ENCODE peak calls at places on chromosomes 7 and 10, in four cellular contexts. G is WTC11, F is HepG2, V is K562. P is an unnamed sample.

GRCh38 chr10:17190602-17191001 is 10.9 kb downstream of the TRDMT1 start:
- DNase-seq in G (no peak), F (no peak), V (no peak), P (no peak)

GRCh38 chr7:151865070-151865670 is 11.7 kb downstream of the PRKAG2 start:
- DNase-seq in G (no peak), F (no peak), V (no peak), P (no peak)

GRCh38 chr10:46545861-46546590 is 10.4 kb downstream of the GPRIN2 start:
- DNase-seq in G (peak; percentile 7), F (no peak), V (no peak), P (no peak)

GRCh38 chr10:132641966-132642731 is 104.6 kb downstream of the INPP5A start:
- DNase-seq in G (no peak), F (no peak), V (no peak), P (no peak)

GRCh38 chr10:7264313-7264741 is 146.5 kb downstream of the SFMBT2 start:
- DNase-seq in G (no peak), F (no peak), V (no peak), P (no peak)

GRCh38 chr7:149321978-149322541 is 60.1 kb downstream of the ZNF783 start:
- DNase-seq in G (no peak), F (no peak), V (peak; percentile 62), P (no peak)

GRCh38 chr7:1950623-1951523 is 280.8 kb downstream of the ELFN1 start:
- DNase-seq in G (no peak), F (no peak), V (peak; percentile 65), P (no peak)

GRCh38 chr10:99849525-99849924 is 67.1 kb downstream of the ABCC2 start:
- DNase-seq in G (no peak), F (peak; percentile 85), V (no peak), P (no peak)

GRCh38 chr10:121708921-121709625 is 110.8 kb upstream of the FGFR2 start:
- DNase-seq in G (peak; percentile 27), F (no peak), V (no peak), P (no peak)

GRCh38 chr7:7696458-7697119 is 21.8 kb downstream of the RPA3 start:
- DNase-seq in G (no peak), F (peak; percentile 43), V (no peak), P (no peak)

GRCh38 chr10:71877818-71878217 is 26.8 kb upstream of the PSAP start:
- DNase-seq in G (no peak), F (no peak), V (no peak), P (no peak)

GRCh38 chr7:155450828-155451521 is 7.0 kb upstream of the EN2 start:
- DNase-seq in G (no peak), F (no peak), V (no peak), P (no peak)

GRCh38 chr10:93821051-93821772 is 63.5 kb downstream of the LGI1 start:
- DNase-seq in G (no peak), F (peak; percentile 14), V (peak; percentile 9), P (no peak)

GRCh38 chr10:106780593-106781088 is 383.9 kb downstream of the SORCS1 start:
- DNase-seq in G (no peak), F (no peak), V (peak; percentile 0), P (no peak)

GRCh38 chr10:103856497-103857175 is 1.3 kb upstream of the SH3PXD2A start:
- DNase-seq in G (no peak), F (peak; percentile 19), V (no peak), P (no peak)

GRCh38 chr10:70052462-70053211 is at the start of gene MACROH2A2:
- DNase-seq in G (peak; percentile 77), F (peak; percentile 63), V (peak; percentile 13), P (peak; percentile 80)

GRCh38 chr10:24958701-24959392 is 6.4 kb upstream of the PRTFDC1 start:
- DNase-seq in G (no peak), F (no peak), V (peak; percentile 78), P (no peak)

GRCh38 chr7:82345886-82346285 is 97.7 kb downstream of the CACNA2D1 start:
- DNase-seq in G (no peak), F (no peak), V (no peak), P (no peak)

GRCh38 chr7:103995554-103995953 is 6.1 kb upstream of the RELN start:
- DNase-seq in G (no peak), F (no peak), V (no peak), P (no peak)

GRCh38 chr10:70602665-70603438 is at the start of gene PRF1:
- DNase-seq in G (no peak), F (peak; percentile 12), V (peak; percentile 65), P (no peak)

GRCh38 chr10:92567952-92568600 is 5.8 kb downstream of the IDE start:
- DNase-seq in G (no peak), F (no peak), V (no peak), P (no peak)

GRCh38 chr7:70044064-70044463 is 445.8 kb downstream of the AUTS2 start:
- DNase-seq in G (peak; percentile 16), F (no peak), V (no peak), P (peak; percentile 53)

GRCh38 chr10:131238669-131239280 is 72.7 kb downstream of the TCERG1L start:
- DNase-seq in G (no peak), F (no peak), V (no peak), P (no peak)

GRCh38 chr7:64312826-64313225 is 935 bp upstream of the ZNF736 start:
- DNase-seq in G (no peak), F (no peak), V (no peak), P (no peak)

GRCh38 chr7:36627836-36628235 is 96.5 kb downstream of the AOAH start:
- DNase-seq in G (no peak), F (no peak), V (no peak), P (no peak)

GRCh38 chr10:29163746-29164145 is 125.1 kb upstream of the LYZL1 start:
- DNase-seq in G (no peak), F (no peak), V (no peak), P (no peak)

GRCh38 chr7:22443370-22444180 is 56.4 kb downstream of the STEAP1B start:
- DNase-seq in G (no peak), F (peak; percentile 95), V (peak; percentile 54), P (no peak)

GRCh38 chr7:28533731-28534531 is 121.6 kb downstream of the CREB5 start:
- DNase-seq in G (no peak), F (no peak), V (no peak), P (no peak)

GRCh38 chr10:96306516-96306915 is 2.3 kb downstream of the DNTT start:
- DNase-seq in G (no peak), F (no peak), V (no peak), P (no peak)

GRCh38 chr7:140738280-140738679 is 41.8 kb downstream of the NDUFB2 start:
- DNase-seq in G (no peak), F (no peak), V (no peak), P (no peak)

GRCh38 chr7:22481726-22482125 is 18.3 kb downstream of the STEAP1B start:
- DNase-seq in G (no peak), F (no peak), V (no peak), P (no peak)

GRCh38 chr10:1935912-1936311 is 198.6 kb upstream of the ADARB2 start:
- DNase-seq in G (no peak), F (no peak), V (no peak), P (no peak)

GRCh38 chr7:85528581-85528980 is 341.7 kb upstream of the SEMA3D start:
- DNase-seq in G (no peak), F (no peak), V (no peak), P (no peak)

GRCh38 chr7:80608292-80608691 is 30.1 kb upstream of the CD36 start:
- DNase-seq in G (no peak), F (no peak), V (no peak), P (no peak)

GRCh38 chr10:22002531-22003110 is 909 bp downstream of the DNAJC1 start:
- DNase-seq in G (no peak), F (peak; percentile 21), V (peak; percentile 56), P (peak; percentile 18)

GRCh38 chr7:135232087-135232486 is 1.6 kb upstream of the STRA8 start:
- DNase-seq in G (no peak), F (no peak), V (peak; percentile 40), P (no peak)

GRCh38 chr7:114820993-114821945 is 100.6 kb upstream of the MDFIC start:
- DNase-seq in G (no peak), F (no peak), V (no peak), P (no peak)

GRCh38 chr10:69807122-69807521 is 5.4 kb downstream of the COL13A1 start:
- DNase-seq in G (no peak), F (no peak), V (no peak), P (no peak)

GRCh38 chr7:94700926-94701554 is 45.1 kb upstream of the SGCE start:
- DNase-seq in G (no peak), F (peak; percentile 76), V (no peak), P (no peak)

GRCh38 chr7:124840435-124840834 is 74.8 kb upstream of the GPR37 start:
- DNase-seq in G (no peak), F (peak; percentile 7), V (peak; percentile 11), P (no peak)
- TF ChIP-seq ELF4 in G (no peak), F (no peak), V (no peak), P (no peak)

GRCh38 chr7:106114735-106115383 is 2.7 kb upstream of the SYPL1 start:
- DNase-seq in G (no peak), F (no peak), V (no peak), P (no peak)
- TF ChIP-seq ELF4 in G (no peak), F (no peak), V (no peak), P (no peak)

GRCh38 chr10:112793197-112793921 is 156.7 kb upstream of the TCF7L2 start:
- DNase-seq in G (no peak), F (no peak), V (no peak), P (no peak)
- TF ChIP-seq ELF4 in G (no peak), F (no peak), V (no peak), P (no peak)

GRCh38 chr7:4928445-4928844 is 30.5 kb downstream of the MMD2 start:
- DNase-seq in G (no peak), F (no peak), V (no peak), P (no peak)

GRCh38 chr7:4929005-4929404 is 30.0 kb downstream of the MMD2 start:
- DNase-seq in G (no peak), F (no peak), V (no peak), P (no peak)

GRCh38 chr7:4937411-4937810 is 21.6 kb downstream of the MMD2 start:
- DNase-seq in G (no peak), F (no peak), V (no peak), P (no peak)

GRCh38 chr7:4934419-4935025 is 24.5 kb downstream of the MMD2 start:
- DNase-seq in G (no peak), F (no peak), V (no peak), P (no peak)

DNA sequence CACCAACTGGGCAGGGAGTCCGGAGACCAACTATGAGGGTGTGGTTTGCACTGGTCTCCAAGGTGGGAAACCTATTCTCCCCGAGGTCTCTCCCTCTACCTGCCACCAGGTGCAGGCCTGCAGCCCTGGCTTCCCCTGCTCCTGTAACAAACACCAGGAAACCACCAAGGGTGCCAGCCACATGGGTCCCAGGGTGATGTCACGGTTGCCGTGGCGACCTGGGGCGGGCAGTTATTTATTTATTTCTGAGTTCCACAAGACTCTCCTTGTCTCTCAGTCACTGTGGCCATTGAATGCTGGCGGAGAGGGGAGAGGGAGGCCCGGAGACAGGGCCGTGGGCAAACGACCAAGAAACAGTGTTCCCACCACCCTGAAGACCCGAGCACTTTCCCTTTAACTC is 27.1 kb downstream of the MMD2 start:
- DNase-seq in G (peak; percentile 56), F (peak; percentile 37), V (no peak), P (no peak)
- TF ChIP-seq ELF4 in G (no peak), F (no peak), V (no peak), P (no peak)

DNA sequence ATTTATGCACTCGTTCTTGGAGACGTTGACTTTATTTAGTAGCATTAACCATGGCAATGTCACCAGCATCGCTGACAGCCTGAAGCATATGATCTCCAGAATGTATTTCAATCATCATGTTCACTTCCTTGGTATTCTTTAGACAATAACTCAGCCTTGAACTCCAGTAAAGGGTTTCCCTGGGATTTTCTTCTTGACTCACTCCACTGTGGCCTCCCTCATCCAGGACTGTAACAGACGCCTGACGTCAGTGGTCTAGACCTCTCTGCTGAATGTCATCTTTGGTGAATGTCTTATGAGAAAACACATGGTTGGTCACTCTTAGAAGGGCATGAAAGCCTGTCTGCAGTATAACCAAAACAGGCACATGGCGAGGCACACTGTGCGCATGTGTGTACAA is 64.4 kb downstream of the EGFR start:
- DNase-seq in G (no peak), F (no peak), V (no peak), P (no peak)
- TF ChIP-seq ELF4 in G (no peak), F (no peak), V (no peak), P (no peak)